ENCODE peak calls at places on chromosomes 5 and 9, in nine cellular contexts. A is left ventricle myocardium inferior; K is lower lobe of right lung; W is effector memory CD4-positive, alpha-beta T cell; G is PC-9; S is colonic mucosa; E is IMR-90; O is thyroid gland; Z is cardiac muscle cell. J is an unnamed sample.

GRCh38 chr9:31637265-31637664 is 747.2 kb upstream of the ACO1 start:
- DNase-seq in S (no peak), O (no peak), E (no peak), Z (no peak), A (no peak), K (no peak), G (no peak), W (no peak), J (no peak)

GRCh38 chr5:6370580-6370979 is 7.8 kb downstream of the MED10 start:
- DNase-seq in O (no peak), K (no peak), S (no peak), Z (no peak), A (no peak), W (no peak), G (no peak), E (no peak), J (no peak)

GRCh38 chr9:126377521-126377920 is 50.9 kb downstream of the MVB12B start:
- DNase-seq in Z (no peak), S (peak; percentile 17), A (no peak), W (no peak), G (no peak), K (no peak), O (no peak), E (no peak), J (no peak)

GRCh38 chr5:97554992-97555981 is 372.2 kb upstream of the RIOK2 start:
- DNase-seq in Z (no peak), S (no peak), E (peak; percentile 80), K (no peak), O (no peak), A (no peak), W (no peak), G (no peak), J (no peak)

GRCh38 chr9:136741885-136742568 is 713 bp downstream of the LCN10 start:
- DNase-seq in G (no peak), S (no peak), A (no peak), O (peak; percentile 86), Z (no peak), W (no peak), E (no peak), K (no peak), J (no peak)

GRCh38 chr9:122333169-122333808 is 37.5 kb upstream of the PTGS1 start:
- DNase-seq in A (no peak), K (no peak), W (no peak), E (no peak), Z (no peak), O (no peak), S (no peak), G (no peak), J (no peak)

GRCh38 chr5:67494186-67494842 is 297.7 kb upstream of the CD180 start:
- DNase-seq in S (no peak), K (no peak), A (no peak), G (no peak), W (no peak), E (no peak), Z (no peak), O (peak; percentile 18), J (no peak)

GRCh38 chr5:171842777-171843053 is 57.1 kb downstream of the SMIM23 start:
- DNase-seq in K (no peak), W (no peak), E (no peak), S (no peak), O (no peak), A (no peak), G (no peak), Z (no peak), J (no peak)

GRCh38 chr5:32506251-32506661 is 61.7 kb upstream of the ZFR start:
- DNase-seq in S (no peak), K (no peak), A (peak; percentile 52), Z (no peak), G (no peak), E (peak; percentile 17), W (no peak), O (no peak), J (no peak)

GRCh38 chr5:30183736-30184135 is 1009.8 kb upstream of the CDH6 start:
- DNase-seq in A (no peak), S (no peak), O (no peak), E (no peak), Z (no peak), K (no peak), G (no peak), W (no peak), J (no peak)

DNA sequence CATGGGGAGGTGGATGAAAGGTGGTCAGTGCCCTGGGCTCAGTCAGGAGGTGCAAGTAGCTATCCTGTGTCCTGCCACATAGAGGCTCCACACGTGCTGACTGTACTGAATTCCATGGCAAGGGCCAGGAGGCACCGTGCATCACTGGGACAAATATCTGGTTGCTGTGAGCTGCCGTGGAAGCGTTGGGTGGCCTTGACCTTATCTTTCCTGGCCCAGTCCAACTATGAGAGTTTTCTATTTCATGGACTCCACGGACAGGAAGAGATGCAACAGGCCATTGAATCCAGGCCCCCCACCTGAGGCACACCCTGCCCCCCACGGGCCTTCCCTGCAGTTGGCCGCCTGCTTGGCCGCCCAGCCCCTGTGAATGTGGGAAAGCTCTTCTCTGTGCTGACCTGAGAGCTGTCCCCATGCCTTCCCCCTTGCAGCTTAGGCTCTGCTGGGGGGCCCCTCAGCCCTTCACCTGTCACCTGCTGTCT is 1.7 kb downstream of the GRHPR start:
- DNase-seq in O (no peak), G (no peak), Z (no peak), K (no peak), S (no peak), A (no peak), W (no peak), E (no peak), J (no peak)
- H3K4me3 ChIP-seq in O (no peak overlapping the region), G (no peak overlapping the region), Z (no peak overlapping the region), K (peak overlapping the region; percentile 75), S (no peak overlapping the region), A (peak overlapping the region; percentile 98), W (no peak overlapping the region), E (no peak overlapping the region), J (no peak overlapping the region)

DNA sequence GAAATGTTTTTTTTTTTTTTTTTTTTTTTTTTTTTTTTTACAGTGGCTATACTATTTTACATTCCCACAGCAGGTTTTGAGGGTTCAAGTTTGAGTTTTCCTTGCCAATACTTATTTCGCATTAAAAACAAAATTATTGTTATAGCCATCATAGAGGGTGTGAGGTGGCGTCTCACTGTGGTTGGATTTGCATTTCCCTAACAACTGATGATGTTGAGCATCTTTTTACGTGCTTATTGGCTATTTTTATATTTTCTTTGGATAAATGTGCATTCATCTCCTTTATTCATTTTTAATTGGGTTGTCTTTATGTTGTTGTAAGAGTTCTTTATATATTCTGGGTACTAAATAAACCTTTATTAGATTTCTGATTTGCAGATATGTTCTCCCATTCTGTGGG is 18.9 kb upstream of the UBLCP1 start:
- DNase-seq in G (no peak), S (no peak), A (no peak), Z (no peak), W (no peak), K (no peak), O (no peak), E (peak; percentile 4), J (no peak)
- H3K4me3 ChIP-seq in G (no peak overlapping the region), S (no peak overlapping the region), A (no peak overlapping the region), Z (no peak overlapping the region), W (no peak overlapping the region), K (no peak overlapping the region), O (no peak overlapping the region), E (no peak overlapping the region), J (no peak overlapping the region)

GRCh38 chr5:141478321-141478945 is 2.7 kb downstream of the PCDHGC3 start:
- DNase-seq in K (peak; percentile 87), A (no peak), G (peak; percentile 33), W (no peak), E (peak; percentile 52), O (peak; percentile 87), Z (no peak), S (peak; percentile 85), J (no peak)

GRCh38 chr5:141476132-141476909 is 555 bp downstream of the PCDHGC3 start:
- DNase-seq in O (peak; percentile 56), S (peak; percentile 63), Z (peak; percentile 31), K (peak; percentile 61), E (peak; percentile 85), W (no peak), A (peak; percentile 64), G (peak; percentile 16), J (no peak)

GRCh38 chr5:141477169-141477568 is 1.4 kb downstream of the PCDHGC3 start:
- DNase-seq in Z (no peak), E (no peak), O (no peak), K (no peak), S (no peak), G (no peak), W (no peak), A (no peak), J (no peak)

GRCh38 chr5:141479776-141480175 is 4.0 kb downstream of the PCDHGC3 start:
- DNase-seq in E (peak; percentile 33), S (no peak), A (no peak), O (no peak), Z (no peak), W (no peak), K (no peak), G (no peak), J (no peak)

DNA sequence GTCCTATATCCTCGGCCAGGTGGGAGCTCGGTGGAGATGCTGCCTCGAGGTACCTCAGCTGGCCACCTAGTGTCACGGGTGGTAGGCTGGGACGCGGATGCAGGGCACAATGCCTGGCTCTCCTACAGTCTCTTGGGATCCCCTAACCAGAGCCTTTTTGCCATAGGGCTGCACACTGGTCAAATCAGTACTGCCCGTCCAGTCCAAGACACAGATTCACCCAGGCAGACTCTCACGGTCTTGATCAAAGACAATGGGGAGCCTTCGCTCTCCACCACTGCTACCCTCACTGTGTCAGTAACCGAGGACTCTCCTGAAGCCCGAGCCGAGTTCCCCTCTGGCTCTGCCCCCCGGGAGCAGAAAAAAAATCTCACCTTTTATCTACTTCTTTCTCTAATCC is 2.0 kb downstream of the PCDHGC3 start:
- DNase-seq in O (no peak), Z (no peak), K (no peak), E (no peak), W (no peak), A (no peak), G (no peak), S (no peak), J (no peak)
- H3K4me3 ChIP-seq in O (no peak overlapping the region), Z (no peak overlapping the region), K (peak overlapping the region; percentile 63), E (peak overlapping the region; percentile 54), W (no peak overlapping the region), A (peak overlapping the region; percentile 73), G (no peak overlapping the region), S (no peak overlapping the region), J (peak overlapping the region; percentile 17)

DNA sequence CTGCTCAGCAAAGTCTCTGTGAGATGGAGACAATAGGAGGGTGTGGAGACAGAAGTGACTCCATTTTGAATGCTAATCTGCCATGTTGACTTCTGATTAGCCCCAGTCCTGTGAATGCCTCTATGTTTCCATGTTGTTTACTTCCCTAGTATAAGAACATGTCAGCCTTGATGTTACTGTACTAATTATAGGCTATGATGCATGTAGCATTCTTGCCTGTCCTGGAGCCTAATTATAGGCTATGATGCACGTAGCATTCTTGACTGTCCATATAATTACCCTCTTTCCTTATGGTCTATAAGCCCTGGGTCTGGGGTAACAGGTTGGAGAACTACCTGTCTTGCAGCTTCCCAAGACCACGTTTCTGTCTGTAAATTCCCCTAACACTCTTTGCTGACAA is 353.3 kb upstream of the CLINT1 start:
- DNase-seq in O (no peak), W (no peak), S (no peak), K (no peak), A (no peak), Z (no peak), E (no peak), G (no peak), J (no peak)
- H3K4me3 ChIP-seq in O (no peak overlapping the region), W (no peak overlapping the region), S (no peak overlapping the region), K (no peak overlapping the region), A (no peak overlapping the region), Z (no peak overlapping the region), E (no peak overlapping the region), G (no peak overlapping the region), J (no peak overlapping the region)

J was measured in kidney epithelial cell.